ENCODE peak calls at places on chromosomes 6 and 20, in four cellular contexts. F, M, I and R are unnamed samples.

GRCh38 chr6:168100803-168101095 is 21.7 kb upstream of the FRMD1 start:
- DNase-seq in F (no peak), M (no peak), I (no peak), R (no peak)

GRCh38 chr6:22411408-22412105 is 114.7 kb upstream of the PRL start:
- DNase-seq in F (no peak), M (no peak), I (no peak), R (no peak)

GRCh38 chr20:47610247-47610944 is 108.7 kb downstream of the NCOA3 start:
- DNase-seq in F (peak), M (peak), I (peak), R (no peak)

GRCh38 chr20:41233976-41234514 is 83.5 kb downstream of the ZHX3 start:
- DNase-seq in F (no peak), M (no peak), I (no peak), R (no peak)

GRCh38 chr6:112639436-112639835 is 292.3 kb downstream of the RFPL4B start:
- DNase-seq in F (no peak), M (no peak), I (no peak), R (no peak)

GRCh38 chr20:63225082-63225454 is 9.1 kb upstream of the YTHDF1 start:
- DNase-seq in F (no peak), M (no peak), I (no peak), R (no peak)

GRCh38 chr6:41970436-41970846 is 28.8 kb upstream of the CCND3 start:
- DNase-seq in F (peak), M (no peak), I (no peak), R (no peak)

GRCh38 chr6:91428953-91429560 is 842.2 kb upstream of the MAP3K7 start:
- DNase-seq in F (no peak), M (no peak), I (no peak), R (no peak)

GRCh38 chr6:108707328-108707976 is 140.8 kb upstream of the ARMC2 start:
- DNase-seq in F (no peak), M (no peak), I (no peak), R (no peak)

GRCh38 chr6:101545171-101545570 is 151.7 kb downstream of the GRIK2 start:
- DNase-seq in F (no peak), M (no peak), I (no peak), R (no peak)

GRCh38 chr6:11424395-11425050 is 113.0 kb upstream of the TMEM170B start:
- DNase-seq in F (no peak), M (no peak), I (no peak), R (no peak)

GRCh38 chr6:111950661-111951426 is 77.6 kb upstream of the FYN start:
- DNase-seq in F (no peak), M (no peak), I (no peak), R (no peak)

GRCh38 chr20:46572181-46572580 is 21.7 kb upstream of the OCSTAMP start:
- DNase-seq in F (no peak), M (no peak), I (no peak), R (no peak)

GRCh38 chr6:148530394-148530923 is 187.8 kb downstream of the SASH1 start:
- DNase-seq in F (no peak), M (peak), I (no peak), R (no peak)

GRCh38 chr6:166998256-166999144 is 697 bp upstream of the CEP43 start:
- DNase-seq in F (peak), M (peak), I (no peak), R (no peak)

GRCh38 chr20:7180261-7181045 is 413.0 kb downstream of the BMP2 start:
- DNase-seq in F (no peak), M (no peak), I (no peak), R (no peak)

GRCh38 chr6:45148278-45148677 is 179.9 kb upstream of the RUNX2 start:
- DNase-seq in F (no peak), M (no peak), I (no peak), R (no peak)

GRCh38 chr6:113858067-113858604 is 991 bp downstream of the MARCKS start:
- DNase-seq in F (peak), M (no peak), I (no peak), R (no peak)

GRCh38 chr6:2956930-2957329 is 14.4 kb downstream of the SERPINB6 start:
- DNase-seq in F (no peak), M (no peak), I (no peak), R (no peak)

GRCh38 chr6:37758234-37758633 is 60.6 kb upstream of the MDGA1 start:
- DNase-seq in F (no peak), M (no peak), I (no peak), R (no peak)

GRCh38 chr20:32535953-32536823 is 48.9 kb downstream of the NOL4L start:
- DNase-seq in F (peak), M (peak), I (no peak), R (peak)

GRCh38 chr6:33018904-33019303 is 9.5 kb upstream of the HLA-DOA start:
- DNase-seq in F (peak), M (no peak), I (peak), R (peak)

GRCh38 chr20:38726849-38727601 is 2.7 kb downstream of the SLC32A1 start:
- DNase-seq in F (no peak), M (peak), I (no peak), R (peak)

GRCh38 chr6:118959903-118960302 is 24.9 kb upstream of the MCM9 start:
- DNase-seq in F (no peak), M (no peak), I (no peak), R (no peak)

GRCh38 chr6:11080296-11080695 is 13.3 kb upstream of the SMIM13 start:
- DNase-seq in F (no peak), M (no peak), I (no peak), R (no peak)

GRCh38 chr20:31842471-31843157 is 2.8 kb downstream of the FOXS1 start:
- DNase-seq in F (no peak), M (no peak), I (no peak), R (no peak)

GRCh38 chr20:35017099-35017835 is 61.6 kb downstream of the MYH7B start:
- DNase-seq in F (no peak), M (no peak), I (no peak), R (no peak)

GRCh38 chr6:158165919-158166416 is 2.1 kb downstream of the SERAC1 start:
- DNase-seq in F (no peak), M (no peak), I (no peak), R (no peak)

GRCh38 chr6:97186416-97186999 is 96.5 kb downstream of the MMS22L start:
- DNase-seq in F (peak), M (peak), I (peak), R (peak)

GRCh38 chr6:44727651-44728630 is 340.4 kb downstream of the CDC5L start:
- DNase-seq in F (no peak), M (no peak), I (no peak), R (no peak)

GRCh38 chr6:39777661-39778060 is 14.5 kb upstream of the DAAM2 start:
- DNase-seq in F (no peak), M (no peak), I (no peak), R (no peak)

GRCh38 chr20:45311589-45312211 is 3.6 kb upstream of the MATN4 start:
- DNase-seq in F (peak), M (peak), I (no peak), R (peak)

GRCh38 chr6:170174771-170175643 is 115.9 kb downstream of the DLL1 start:
- DNase-seq in F (no peak), M (no peak), I (no peak), R (no peak)

GRCh38 chr20:63090682-63091571 is 84.2 kb upstream of the BHLHE23 start:
- DNase-seq in F (no peak), M (no peak), I (no peak), R (no peak)

GRCh38 chr20:16860914-16861313 is 112.8 kb downstream of the OTOR start:
- DNase-seq in F (no peak), M (no peak), I (no peak), R (no peak)

GRCh38 chr6:37141291-37142046 is 28.5 kb upstream of the PIM1 start:
- DNase-seq in F (no peak), M (no peak), I (no peak), R (no peak)

DNA sequence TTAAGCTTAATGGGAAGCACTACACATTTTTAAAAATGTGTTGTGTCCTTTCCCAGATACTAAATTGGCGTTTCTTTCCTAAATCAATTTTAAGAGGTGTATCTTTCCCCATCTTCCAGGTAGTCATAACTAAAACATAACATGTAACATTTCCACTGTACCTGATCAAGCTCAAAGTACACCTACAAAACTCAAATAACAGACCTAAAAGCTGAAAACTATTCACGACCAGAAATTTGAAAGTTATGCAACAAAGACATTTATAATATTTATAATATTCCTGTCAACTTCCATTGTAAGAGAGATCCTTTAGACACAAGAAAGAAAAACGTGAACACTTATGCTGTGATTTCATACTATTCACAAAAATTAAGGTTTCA is 3.5 kb downstream of the STAU1 start:
- DNase-seq in F (no peak), M (no peak), I (no peak), R (no peak)
- TF ChIP-seq POLR2AphosphoS5 in F (no peak), M (no peak), I (no peak), R (no peak)

GRCh38 chr6:134535831-134536230 is 217.9 kb upstream of the SGK1 start:
- DNase-seq in F (no peak), M (no peak), I (no peak), R (no peak)
- TF ChIP-seq SPI1 in F (no peak), M (no peak), I (no peak), R (no peak)

GRCh38 chr6:1368940-1369339 is 20.4 kb upstream of the FOXF2 start:
- DNase-seq in F (no peak), M (no peak), I (no peak), R (no peak)

GRCh38 chr6:1363729-1364572 is 25.4 kb upstream of the FOXF2 start:
- DNase-seq in F (peak), M (peak), I (no peak), R (no peak)

GRCh38 chr6:1364791-1365190 is 24.6 kb upstream of the FOXF2 start:
- DNase-seq in F (no peak), M (no peak), I (no peak), R (no peak)

GRCh38 chr6:1365701-1366100 is 23.7 kb upstream of the FOXF2 start:
- DNase-seq in F (no peak), M (no peak), I (no peak), R (no peak)

GRCh38 chr6:1367771-1368170 is 21.6 kb upstream of the FOXF2 start:
- DNase-seq in F (no peak), M (no peak), I (no peak), R (no peak)
- TF ChIP-seq POLR2AphosphoS5 in F (no peak), M (no peak), I (no peak), R (no peak)

GRCh38 chr20:37326666-37327065 is 19.3 kb upstream of the SRC start:
- DNase-seq in F (no peak), M (no peak), I (no peak), R (no peak)

GRCh38 chr20:37328149-37328945 is 17.6 kb upstream of the SRC start:
- DNase-seq in F (no peak), M (no peak), I (no peak), R (no peak)

GRCh38 chr20:37325206-37325605 is 20.7 kb upstream of the SRC start:
- DNase-seq in F (no peak), M (no peak), I (no peak), R (no peak)

GRCh38 chr20:37327748-37328147 is 18.2 kb upstream of the SRC start:
- DNase-seq in F (no peak), M (no peak), I (no peak), R (no peak)

GRCh38 chr20:37323985-37324384 is 22.0 kb upstream of the SRC start:
- DNase-seq in F (no peak), M (no peak), I (no peak), R (no peak)
- TF ChIP-seq SPI1 in F (no peak), M (no peak), I (no peak), R (no peak)